ENCODE peak calls at places on chromosomes 3 and 15, in six cellular contexts. One of them, this sample, is unnamed.

GRCh38 chr3:137110392-137110996 is 152.7 kb downstream of the IL20RB start:
- DNase-seq in right atrium auricular region: no peak
- DNase-seq in mucosa of descending colon: peak
- DNase-seq in fibroblast of pulmonary artery: peak
- DNase-seq in choroid plexus epithelial cell: peak
- DNase-seq in neural progenitor cell: peak
- DNase-seq in this sample: peak

GRCh38 chr3:141690366-141691072 is 47.6 kb upstream of the RNF7 start:
- DNase-seq in right atrium auricular region: no peak
- DNase-seq in mucosa of descending colon: no peak
- DNase-seq in fibroblast of pulmonary artery: no peak
- DNase-seq in choroid plexus epithelial cell: peak
- DNase-seq in neural progenitor cell: no peak
- DNase-seq in this sample: no peak

GRCh38 chr3:26247669-26248068 is 374.9 kb upstream of the LRRC3B start:
- DNase-seq in right atrium auricular region: no peak
- DNase-seq in mucosa of descending colon: no peak
- DNase-seq in fibroblast of pulmonary artery: no peak
- DNase-seq in choroid plexus epithelial cell: no peak
- DNase-seq in neural progenitor cell: no peak
- DNase-seq in this sample: no peak

GRCh38 chr3:169362261-169362660 is 301.3 kb downstream of the MECOM start:
- DNase-seq in right atrium auricular region: no peak
- DNase-seq in mucosa of descending colon: peak
- DNase-seq in fibroblast of pulmonary artery: peak
- DNase-seq in choroid plexus epithelial cell: peak
- DNase-seq in neural progenitor cell: no peak
- DNase-seq in this sample: peak

GRCh38 chr3:138845771-138846173 is 11.0 kb upstream of the PIK3CB start:
- DNase-seq in right atrium auricular region: no peak
- DNase-seq in mucosa of descending colon: no peak
- DNase-seq in fibroblast of pulmonary artery: no peak
- DNase-seq in choroid plexus epithelial cell: no peak
- DNase-seq in neural progenitor cell: peak
- DNase-seq in this sample: no peak

GRCh38 chr3:49124991-49125670 is 4.5 kb upstream of the USP19 start:
- DNase-seq in right atrium auricular region: no peak
- DNase-seq in mucosa of descending colon: no peak
- DNase-seq in fibroblast of pulmonary artery: no peak
- DNase-seq in choroid plexus epithelial cell: no peak
- DNase-seq in neural progenitor cell: no peak
- DNase-seq in this sample: no peak

GRCh38 chr3:184688251-184688851 is 23.5 kb downstream of the MAGEF1 start:
- DNase-seq in right atrium auricular region: no peak
- DNase-seq in mucosa of descending colon: no peak
- DNase-seq in fibroblast of pulmonary artery: peak
- DNase-seq in choroid plexus epithelial cell: peak
- DNase-seq in neural progenitor cell: no peak
- DNase-seq in this sample: peak

GRCh38 chr3:66376568-66376967 is 124.3 kb downstream of the LRIG1 start:
- DNase-seq in right atrium auricular region: no peak
- DNase-seq in mucosa of descending colon: peak
- DNase-seq in fibroblast of pulmonary artery: peak
- DNase-seq in choroid plexus epithelial cell: peak
- DNase-seq in neural progenitor cell: no peak
- DNase-seq in this sample: peak

GRCh38 chr15:62792960-62793758 is 249.4 kb upstream of the TPM1 start:
- DNase-seq in right atrium auricular region: no peak
- DNase-seq in mucosa of descending colon: no peak
- DNase-seq in fibroblast of pulmonary artery: no peak
- DNase-seq in choroid plexus epithelial cell: no peak
- DNase-seq in neural progenitor cell: no peak
- DNase-seq in this sample: no peak

GRCh38 chr3:169619793-169620192 is 43.7 kb downstream of the MECOM start:
- DNase-seq in right atrium auricular region: no peak
- DNase-seq in mucosa of descending colon: no peak
- DNase-seq in fibroblast of pulmonary artery: no peak
- DNase-seq in choroid plexus epithelial cell: no peak
- DNase-seq in neural progenitor cell: no peak
- DNase-seq in this sample: no peak

GRCh38 chr3:110773413-110773954 is 298.1 kb upstream of the NECTIN3 start:
- DNase-seq in right atrium auricular region: no peak
- DNase-seq in mucosa of descending colon: no peak
- DNase-seq in fibroblast of pulmonary artery: peak
- DNase-seq in choroid plexus epithelial cell: peak
- DNase-seq in neural progenitor cell: no peak
- DNase-seq in this sample: peak

GRCh38 chr15:64854041-64854440 is 12.3 kb downstream of the PLEKHO2 start:
- DNase-seq in right atrium auricular region: no peak
- DNase-seq in mucosa of descending colon: no peak
- DNase-seq in fibroblast of pulmonary artery: peak
- DNase-seq in choroid plexus epithelial cell: no peak
- DNase-seq in neural progenitor cell: peak
- DNase-seq in this sample: no peak

GRCh38 chr15:89654847-89655805 is at the start of gene KIF7:
- DNase-seq in right atrium auricular region: no peak
- DNase-seq in mucosa of descending colon: peak
- DNase-seq in fibroblast of pulmonary artery: peak
- DNase-seq in choroid plexus epithelial cell: peak
- DNase-seq in neural progenitor cell: peak
- DNase-seq in this sample: peak

GRCh38 chr3:161558256-161558655 is 61.6 kb downstream of the OTOL1 start:
- DNase-seq in right atrium auricular region: no peak
- DNase-seq in mucosa of descending colon: no peak
- DNase-seq in fibroblast of pulmonary artery: no peak
- DNase-seq in choroid plexus epithelial cell: peak
- DNase-seq in neural progenitor cell: no peak
- DNase-seq in this sample: peak

GRCh38 chr3:130925628-130926027 is 31.7 kb downstream of the ATP2C1 start:
- DNase-seq in right atrium auricular region: no peak
- DNase-seq in mucosa of descending colon: no peak
- DNase-seq in fibroblast of pulmonary artery: peak
- DNase-seq in choroid plexus epithelial cell: peak
- DNase-seq in neural progenitor cell: no peak
- DNase-seq in this sample: peak

GRCh38 chr15:26772588-26773484 is at the start of gene GABRB3:
- DNase-seq in right atrium auricular region: no peak
- DNase-seq in mucosa of descending colon: no peak
- DNase-seq in fibroblast of pulmonary artery: peak
- DNase-seq in choroid plexus epithelial cell: peak
- DNase-seq in neural progenitor cell: peak
- DNase-seq in this sample: peak

GRCh38 chr3:186783070-186783730 is at the start of gene EIF4A2:
- DNase-seq in right atrium auricular region: peak
- DNase-seq in mucosa of descending colon: peak
- DNase-seq in fibroblast of pulmonary artery: peak
- DNase-seq in choroid plexus epithelial cell: peak
- DNase-seq in neural progenitor cell: peak
- DNase-seq in this sample: peak

GRCh38 chr3:60423556-60423955 is 827.7 kb downstream of the FHIT start:
- DNase-seq in right atrium auricular region: no peak
- DNase-seq in mucosa of descending colon: no peak
- DNase-seq in fibroblast of pulmonary artery: no peak
- DNase-seq in choroid plexus epithelial cell: no peak
- DNase-seq in neural progenitor cell: no peak
- DNase-seq in this sample: no peak

GRCh38 chr15:80424381-80424780 is 20.2 kb downstream of the ARNT2 start:
- DNase-seq in right atrium auricular region: no peak
- DNase-seq in mucosa of descending colon: no peak
- DNase-seq in fibroblast of pulmonary artery: no peak
- DNase-seq in choroid plexus epithelial cell: no peak
- DNase-seq in neural progenitor cell: no peak
- DNase-seq in this sample: no peak

GRCh38 chr15:72141171-72142084 is 23.2 kb downstream of the SENP8 start:
- DNase-seq in right atrium auricular region: no peak
- DNase-seq in mucosa of descending colon: no peak
- DNase-seq in fibroblast of pulmonary artery: no peak
- DNase-seq in choroid plexus epithelial cell: peak
- DNase-seq in neural progenitor cell: no peak
- DNase-seq in this sample: no peak

GRCh38 chr3:71288269-71288930 is 295.1 kb downstream of the FOXP1 start:
- DNase-seq in right atrium auricular region: no peak
- DNase-seq in mucosa of descending colon: no peak
- DNase-seq in fibroblast of pulmonary artery: no peak
- DNase-seq in choroid plexus epithelial cell: peak
- DNase-seq in neural progenitor cell: no peak
- DNase-seq in this sample: no peak

GRCh38 chr3:21326704-21327103 is 424.3 kb downstream of the ZNF385D start:
- DNase-seq in right atrium auricular region: no peak
- DNase-seq in mucosa of descending colon: no peak
- DNase-seq in fibroblast of pulmonary artery: peak
- DNase-seq in choroid plexus epithelial cell: peak
- DNase-seq in neural progenitor cell: peak
- DNase-seq in this sample: no peak

GRCh38 chr3:66488492-66488891 is 12.3 kb downstream of the LRIG1 start:
- DNase-seq in right atrium auricular region: no peak
- DNase-seq in mucosa of descending colon: no peak
- DNase-seq in fibroblast of pulmonary artery: no peak
- DNase-seq in choroid plexus epithelial cell: no peak
- DNase-seq in neural progenitor cell: no peak
- DNase-seq in this sample: no peak

GRCh38 chr3:160440687-160441086 is 8.9 kb downstream of the TRIM59 start:
- DNase-seq in right atrium auricular region: no peak
- DNase-seq in mucosa of descending colon: no peak
- DNase-seq in fibroblast of pulmonary artery: no peak
- DNase-seq in choroid plexus epithelial cell: peak
- DNase-seq in neural progenitor cell: no peak
- DNase-seq in this sample: no peak

GRCh38 chr3:143331336-143331735 is 211.8 kb downstream of the CHST2 start:
- DNase-seq in right atrium auricular region: no peak
- DNase-seq in mucosa of descending colon: no peak
- DNase-seq in fibroblast of pulmonary artery: peak
- DNase-seq in choroid plexus epithelial cell: no peak
- DNase-seq in neural progenitor cell: no peak
- DNase-seq in this sample: peak

GRCh38 chr15:42077680-42078079 is 16.7 kb downstream of the PLA2G4D start:
- DNase-seq in right atrium auricular region: no peak
- DNase-seq in mucosa of descending colon: no peak
- DNase-seq in fibroblast of pulmonary artery: no peak
- DNase-seq in choroid plexus epithelial cell: no peak
- DNase-seq in neural progenitor cell: no peak
- DNase-seq in this sample: no peak

DNA sequence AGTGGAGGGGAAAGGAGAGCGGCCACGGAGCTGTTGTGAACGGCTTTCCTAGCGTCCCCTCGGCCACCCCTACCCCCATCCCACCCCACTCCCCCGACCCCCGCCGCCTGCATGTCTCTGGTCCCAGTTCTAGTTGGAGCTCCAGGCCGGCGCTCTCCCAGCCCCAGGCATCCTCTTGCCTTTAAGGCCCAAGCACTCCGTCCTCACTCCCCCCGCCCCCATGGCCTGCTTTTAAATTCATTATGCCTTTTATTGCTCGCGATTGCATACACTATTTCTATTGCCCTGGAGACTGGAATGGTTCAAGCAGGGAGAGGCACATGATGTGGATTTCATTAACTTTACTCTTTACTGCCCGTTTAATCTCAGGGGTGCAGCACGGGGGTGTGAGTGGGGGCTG is 13.4 kb upstream of the CCDC33 start:
- DNase-seq in right atrium auricular region: no peak
- DNase-seq in mucosa of descending colon: peak
- DNase-seq in fibroblast of pulmonary artery: no peak
- DNase-seq in choroid plexus epithelial cell: no peak
- DNase-seq in neural progenitor cell: peak
- DNase-seq in this sample: no peak
- H3K4me3 ChIP-seq in right atrium auricular region: no peak
- H3K4me3 ChIP-seq in mucosa of descending colon: no peak
- H3K4me3 ChIP-seq in fibroblast of pulmonary artery: no peak
- H3K4me3 ChIP-seq in choroid plexus epithelial cell: no peak
- H3K4me3 ChIP-seq in neural progenitor cell: no peak
- H3K4me3 ChIP-seq in this sample: no peak

GRCh38 chr3:102536479-102536878 is 101.7 kb downstream of the ZPLD1 start:
- DNase-seq in right atrium auricular region: no peak
- DNase-seq in mucosa of descending colon: no peak
- DNase-seq in fibroblast of pulmonary artery: peak
- DNase-seq in choroid plexus epithelial cell: peak
- DNase-seq in neural progenitor cell: peak
- DNase-seq in this sample: peak
- TF ChIP-seq CTCF in right atrium auricular region: peak
- TF ChIP-seq CTCF in mucosa of descending colon: no peak
- TF ChIP-seq CTCF in fibroblast of pulmonary artery: peak
- TF ChIP-seq CTCF in choroid plexus epithelial cell: peak
- TF ChIP-seq CTCF in neural progenitor cell: peak
- TF ChIP-seq CTCF in this sample: peak

DNA sequence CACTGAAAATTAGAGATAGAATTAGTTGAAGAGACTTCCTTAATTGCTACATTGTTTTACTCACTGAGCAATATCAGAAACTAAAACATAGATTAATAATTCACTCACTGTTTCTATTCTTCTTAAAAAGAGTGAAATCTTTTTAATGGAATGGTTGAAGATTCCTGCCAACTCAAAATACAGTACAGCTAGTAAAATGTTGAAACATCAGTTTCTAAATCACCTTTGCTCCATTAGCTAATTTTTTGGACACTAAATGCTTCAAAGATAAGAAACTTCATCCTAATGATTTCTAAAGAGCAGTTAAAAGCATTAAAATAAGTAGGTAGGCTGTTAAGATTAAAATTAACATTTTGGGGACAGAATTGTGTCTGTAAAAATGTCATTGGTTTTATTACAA is 10.5 kb upstream of the NIT2 start:
- DNase-seq in right atrium auricular region: no peak
- DNase-seq in mucosa of descending colon: no peak
- DNase-seq in fibroblast of pulmonary artery: no peak
- DNase-seq in choroid plexus epithelial cell: no peak
- DNase-seq in neural progenitor cell: no peak
- DNase-seq in this sample: no peak
- H3K4me3 ChIP-seq in right atrium auricular region: no peak
- H3K4me3 ChIP-seq in mucosa of descending colon: no peak
- H3K4me3 ChIP-seq in fibroblast of pulmonary artery: no peak
- H3K4me3 ChIP-seq in choroid plexus epithelial cell: no peak
- H3K4me3 ChIP-seq in neural progenitor cell: no peak
- H3K4me3 ChIP-seq in this sample: no peak

DNA sequence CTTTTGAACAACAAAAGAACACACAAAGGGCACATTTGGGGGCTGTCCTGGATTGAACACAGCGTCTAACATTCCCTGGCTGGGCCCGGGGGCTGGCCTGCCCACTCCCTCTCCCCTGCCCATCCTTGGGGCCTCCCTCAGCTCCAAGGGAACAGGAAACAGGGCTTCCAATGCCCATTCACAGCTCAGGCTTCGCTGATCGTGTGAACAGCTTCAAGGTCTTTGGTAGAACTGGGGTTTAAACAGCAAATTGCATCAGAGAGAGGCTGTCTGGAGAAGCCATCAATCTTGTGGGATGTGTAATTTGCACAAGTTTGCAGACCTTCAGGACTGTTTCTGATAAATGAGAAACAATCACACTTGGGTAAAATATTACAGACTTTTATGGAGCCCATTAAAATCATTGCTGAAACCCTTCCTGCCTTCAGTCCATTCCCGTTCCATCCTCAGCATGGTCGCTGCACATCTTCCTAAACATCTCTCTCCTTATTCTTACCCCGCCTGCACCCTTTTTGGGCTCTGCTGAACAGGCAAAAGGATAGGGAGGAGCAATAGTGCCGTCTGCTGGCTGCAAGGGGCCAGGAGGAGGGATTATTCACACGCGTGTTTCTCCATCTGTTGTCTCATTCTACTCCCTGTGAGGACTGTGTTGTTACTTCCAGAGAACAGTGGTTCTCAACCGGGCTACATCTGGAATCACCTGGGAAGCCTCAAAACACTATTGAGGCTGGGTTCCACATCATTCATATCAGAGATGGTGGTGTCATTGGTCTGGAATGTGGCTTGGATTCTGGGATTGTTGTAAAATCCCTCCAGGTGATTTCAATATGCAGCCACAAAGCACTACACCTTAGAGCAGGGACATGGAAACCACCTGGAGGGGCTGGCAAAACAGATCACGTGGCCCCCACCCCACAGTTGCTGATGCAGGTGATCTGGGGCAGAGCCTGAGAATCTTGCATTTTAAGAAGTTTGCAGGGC is 116.3 kb downstream of the CLSTN2 start:
- DNase-seq in right atrium auricular region: no peak
- DNase-seq in mucosa of descending colon: no peak
- DNase-seq in fibroblast of pulmonary artery: no peak
- DNase-seq in choroid plexus epithelial cell: peak
- DNase-seq in neural progenitor cell: peak
- DNase-seq in this sample: no peak
- TF ChIP-seq CTCF in right atrium auricular region: no peak
- TF ChIP-seq CTCF in mucosa of descending colon: no peak
- TF ChIP-seq CTCF in fibroblast of pulmonary artery: no peak
- TF ChIP-seq CTCF in choroid plexus epithelial cell: peak
- TF ChIP-seq CTCF in neural progenitor cell: peak
- TF ChIP-seq CTCF in this sample: no peak

This sample was measured in foreskin fibroblast.